ENCODE peak calls at places on chromosomes 3 and 15, in eight cellular contexts. A, Z, G, E, D, C, P and X are unnamed samples.

GRCh38 chr3:172625404-172625803 is 85.5 kb downstream of the NCEH1 start:
- DNase-seq in C (no peak), Z (no peak), E (no peak), A (no peak), G (peak; percentile 72), D (no peak), P (no peak), X (no peak)

GRCh38 chr3:88150371-88150770 is 612 bp downstream of the C3orf38 start:
- DNase-seq in A (peak; percentile 6), P (no peak), Z (no peak), C (no peak), G (peak; percentile 24), E (no peak), D (peak; percentile 17), X (no peak)

GRCh38 chr3:150362515-150363302 is 45.4 kb upstream of the TSC22D2 start:
- DNase-seq in G (peak; percentile 93), Z (no peak), E (no peak), C (peak; percentile 20), P (no peak), D (no peak), A (no peak), X (no peak)

GRCh38 chr3:196604548-196604947 is 34.9 kb upstream of the NRROS start:
- DNase-seq in P (no peak), Z (no peak), E (no peak), C (no peak), G (no peak), D (peak; percentile 57), A (no peak), X (peak; percentile 9)

GRCh38 chr3:143445118-143445517 is 325.5 kb downstream of the CHST2 start:
- DNase-seq in G (peak; percentile 81), Z (no peak), C (no peak), D (no peak), A (no peak), E (no peak), P (no peak), X (no peak)

GRCh38 chr3:134374791-134375541 is 719 bp upstream of the AMOTL2 start:
- DNase-seq in E (no peak), G (peak; percentile 65), Z (no peak), D (peak; percentile 88), A (no peak), P (no peak), C (peak; percentile 29), X (no peak)

GRCh38 chr15:94206463-94207167 is 24.7 kb upstream of the MCTP2 start:
- DNase-seq in G (peak; percentile 90), A (peak; percentile 80), P (no peak), D (peak; percentile 17), C (no peak), Z (no peak), E (no peak), X (no peak)

GRCh38 chr3:51670711-51671089 is 352 bp upstream of the TEX264 start:
- DNase-seq in E (no peak), C (no peak), D (no peak), P (no peak), A (no peak), G (no peak), Z (no peak), X (no peak)

GRCh38 chr3:128321418-128321817 is 145.3 kb downstream of the DNAJB8 start:
- DNase-seq in G (no peak), P (no peak), D (no peak), C (no peak), A (no peak), Z (no peak), E (no peak), X (no peak)

GRCh38 chr3:48397767-48398681 is 26.0 kb downstream of the FBXW12 start:
- DNase-seq in D (no peak), Z (no peak), P (no peak), E (no peak), A (no peak), C (no peak), G (no peak), X (no peak)

GRCh38 chr3:33250712-33251111 is 26.5 kb upstream of the FBXL2 start:
- DNase-seq in E (no peak), Z (no peak), G (no peak), A (no peak), P (no peak), D (no peak), C (no peak), X (no peak)

GRCh38 chr3:13581485-13582365 is 32.8 kb downstream of the FBLN2 start:
- DNase-seq in C (no peak), A (no peak), D (no peak), G (no peak), Z (no peak), P (no peak), E (no peak), X (no peak)

GRCh38 chr3:170418422-170419300 is at the start of gene CLDN11:
- DNase-seq in D (peak; percentile 64), C (no peak), G (peak; percentile 18), Z (peak; percentile 69), P (no peak), E (peak; percentile 33), A (no peak), X (peak; percentile 81)

GRCh38 chr3:30970183-30970582 is 75.7 kb upstream of the GADL1 start:
- DNase-seq in P (no peak), D (peak; percentile 11), C (peak; percentile 4), E (no peak), A (no peak), Z (no peak), G (peak; percentile 27), X (no peak)

GRCh38 chr3:1805331-1805730 is 293.3 kb upstream of the CNTN4 start:
- DNase-seq in E (no peak), Z (no peak), D (no peak), A (no peak), P (no peak), G (no peak), C (no peak), X (no peak)

GRCh38 chr15:93244691-93245615 is 155.9 kb upstream of the RGMA start:
- DNase-seq in Z (no peak), D (no peak), E (no peak), P (no peak), A (no peak), G (no peak), C (no peak), X (peak; percentile 31)

GRCh38 chr3:168859143-168859542 is 763.4 kb upstream of the GOLIM4 start:
- DNase-seq in C (peak; percentile 91), A (no peak), P (no peak), G (no peak), Z (no peak), D (no peak), E (no peak), X (no peak)

GRCh38 chr3:195213639-195214315 is 57.2 kb downstream of the XXYLT1 start:
- DNase-seq in Z (no peak), D (no peak), E (no peak), A (no peak), C (no peak), P (no peak), G (no peak), X (no peak)

GRCh38 chr3:32412887-32413286 is 21.2 kb downstream of the CMTM7 start:
- DNase-seq in P (no peak), E (no peak), D (no peak), Z (no peak), A (no peak), G (no peak), C (no peak), X (no peak)

GRCh38 chr15:99247063-99247462 is 2.3 kb downstream of the TTC23 start:
- DNase-seq in Z (no peak), A (no peak), G (no peak), C (no peak), D (no peak), P (no peak), E (no peak), X (no peak)

GRCh38 chr3:141561426-141562034 is 74.7 kb downstream of the RASA2 start:
- DNase-seq in D (peak; percentile 56), A (peak; percentile 41), G (peak; percentile 73), E (peak; percentile 50), P (no peak), C (peak; percentile 63), Z (no peak), X (peak; percentile 13)

GRCh38 chr15:28983432-28984311 is 97.9 kb downstream of the APBA2 start:
- DNase-seq in D (no peak), E (no peak), Z (no peak), G (no peak), C (no peak), P (no peak), A (no peak), X (no peak)

GRCh38 chr3:109432833-109433232 is 95.5 kb upstream of the DPPA4 start:
- DNase-seq in C (no peak), Z (no peak), D (no peak), P (no peak), A (no peak), G (no peak), E (no peak), X (no peak)

GRCh38 chr3:99344216-99344615 is 294.2 kb upstream of the COL8A1 start:
- DNase-seq in P (no peak), Z (no peak), G (no peak), A (no peak), D (no peak), E (no peak), C (no peak), X (no peak)

GRCh38 chr15:93861956-93862741 is 369.2 kb upstream of the MCTP2 start:
- DNase-seq in D (no peak), E (no peak), A (no peak), G (peak; percentile 69), Z (no peak), P (no peak), C (no peak), X (no peak)

GRCh38 chr15:23532019-23532418 is 33.5 kb upstream of the MKRN3 start:
- DNase-seq in P (no peak), Z (peak; percentile 51), G (peak; percentile 39), E (no peak), C (no peak), D (no peak), A (peak; percentile 3), X (no peak)

GRCh38 chr3:106824856-106825255 is 552.4 kb upstream of the CCDC54 start:
- DNase-seq in C (peak; percentile 3), Z (no peak), D (peak; percentile 19), G (peak; percentile 41), P (no peak), E (peak; percentile 15), A (peak; percentile 60), X (no peak)

GRCh38 chr3:3714572-3714971 is 84.7 kb upstream of the LRRN1 start:
- DNase-seq in A (no peak), C (no peak), E (no peak), P (no peak), G (peak; percentile 8), D (no peak), Z (no peak), X (no peak)

GRCh38 chr15:91973481-91973880 is 120.0 kb downstream of the SLCO3A1 start:
- DNase-seq in P (no peak), C (no peak), E (no peak), G (peak; percentile 86), A (no peak), D (no peak), Z (no peak), X (no peak)

GRCh38 chr3:1609416-1609815 is 489.2 kb upstream of the CNTN4 start:
- DNase-seq in D (peak; percentile 4), P (no peak), Z (peak; percentile 55), C (no peak), A (no peak), G (no peak), E (no peak), X (peak; percentile 52)

GRCh38 chr3:170690133-170690981 is 104.5 kb upstream of the SLC7A14 start:
- DNase-seq in C (peak; percentile 18), D (peak; percentile 34), G (peak; percentile 44), Z (peak; percentile 89), A (no peak), E (peak; percentile 71), P (peak; percentile 33), X (peak; percentile 67)

GRCh38 chr15:94671845-94672524 is 440.6 kb downstream of the MCTP2 start:
- DNase-seq in G (no peak), P (no peak), C (no peak), E (peak; percentile 33), A (no peak), D (no peak), Z (peak; percentile 31), X (peak; percentile 69)

GRCh38 chr3:9769426-9770275 is at the start of gene CAMK1:
- DNase-seq in D (peak; percentile 33), E (peak; percentile 70), C (peak; percentile 45), P (peak; percentile 33), Z (peak; percentile 80), A (peak; percentile 42), G (peak; percentile 69), X (peak; percentile 80)

GRCh38 chr15:29802411-29802810 is 19.9 kb downstream of the TJP1 start:
- DNase-seq in P (no peak), C (no peak), E (no peak), D (no peak), A (no peak), Z (no peak), G (no peak), X (no peak)